ENCODE peak calls at places on chromosomes 2 and 18, in seven cellular contexts. One of them, this sample, is unnamed.

GRCh38 chr2:166334800-166335199 is 40.9 kb downstream of the SCN9A start:
- DNase-seq in left ventricle myocardium inferior: no peak
- DNase-seq in mesothelial cell of epicardium: no peak
- DNase-seq in astrocyte of the spinal cord: no peak
- DNase-seq in choroid plexus epithelial cell: peak
- DNase-seq in H9: no peak
- DNase-seq in GM23338: no peak
- DNase-seq in this sample: no peak

GRCh38 chr2:42842418-42842817 is 50.0 kb upstream of the HAAO start:
- DNase-seq in left ventricle myocardium inferior: no peak
- DNase-seq in mesothelial cell of epicardium: no peak
- DNase-seq in astrocyte of the spinal cord: no peak
- DNase-seq in choroid plexus epithelial cell: no peak
- DNase-seq in H9: no peak
- DNase-seq in GM23338: no peak
- DNase-seq in this sample: no peak

GRCh38 chr18:7305416-7305815 is 74.5 kb downstream of the LRRC30 start:
- DNase-seq in left ventricle myocardium inferior: no peak
- DNase-seq in mesothelial cell of epicardium: no peak
- DNase-seq in astrocyte of the spinal cord: no peak
- DNase-seq in choroid plexus epithelial cell: no peak
- DNase-seq in H9: no peak
- DNase-seq in GM23338: no peak
- DNase-seq in this sample: no peak

GRCh38 chr2:164203131-164203530 is 418.2 kb downstream of the GRB14 start:
- DNase-seq in left ventricle myocardium inferior: no peak
- DNase-seq in mesothelial cell of epicardium: no peak
- DNase-seq in astrocyte of the spinal cord: no peak
- DNase-seq in choroid plexus epithelial cell: no peak
- DNase-seq in H9: no peak
- DNase-seq in GM23338: no peak
- DNase-seq in this sample: no peak

GRCh38 chr2:157336137-157336721 is 10.6 kb upstream of the ERMN start:
- DNase-seq in left ventricle myocardium inferior: no peak
- DNase-seq in mesothelial cell of epicardium: no peak
- DNase-seq in astrocyte of the spinal cord: peak
- DNase-seq in choroid plexus epithelial cell: peak
- DNase-seq in H9: peak
- DNase-seq in GM23338: peak
- DNase-seq in this sample: peak

GRCh38 chr2:55585451-55586079 is 31.9 kb downstream of the PPP4R3B start:
- DNase-seq in left ventricle myocardium inferior: no peak
- DNase-seq in mesothelial cell of epicardium: no peak
- DNase-seq in astrocyte of the spinal cord: peak
- DNase-seq in choroid plexus epithelial cell: peak
- DNase-seq in H9: no peak
- DNase-seq in GM23338: no peak
- DNase-seq in this sample: no peak

GRCh38 chr2:7704296-7704865 is 787.2 kb downstream of the RNF144A start:
- DNase-seq in left ventricle myocardium inferior: no peak
- DNase-seq in mesothelial cell of epicardium: no peak
- DNase-seq in astrocyte of the spinal cord: no peak
- DNase-seq in choroid plexus epithelial cell: no peak
- DNase-seq in H9: no peak
- DNase-seq in GM23338: no peak
- DNase-seq in this sample: no peak

GRCh38 chr2:218879881-218880748 is 537 bp upstream of the WNT10A start:
- DNase-seq in left ventricle myocardium inferior: no peak
- DNase-seq in mesothelial cell of epicardium: peak
- DNase-seq in astrocyte of the spinal cord: no peak
- DNase-seq in choroid plexus epithelial cell: no peak
- DNase-seq in H9: peak
- DNase-seq in GM23338: peak
- DNase-seq in this sample: peak

GRCh38 chr2:215751200-215751910 is 262.0 kb downstream of the MREG start:
- DNase-seq in left ventricle myocardium inferior: no peak
- DNase-seq in mesothelial cell of epicardium: no peak
- DNase-seq in astrocyte of the spinal cord: peak
- DNase-seq in choroid plexus epithelial cell: peak
- DNase-seq in H9: no peak
- DNase-seq in GM23338: no peak
- DNase-seq in this sample: no peak

GRCh38 chr2:48414196-48414595 is 115.8 kb upstream of the STON1 start:
- DNase-seq in left ventricle myocardium inferior: no peak
- DNase-seq in mesothelial cell of epicardium: no peak
- DNase-seq in astrocyte of the spinal cord: no peak
- DNase-seq in choroid plexus epithelial cell: no peak
- DNase-seq in H9: no peak
- DNase-seq in GM23338: no peak
- DNase-seq in this sample: no peak

GRCh38 chr18:12750076-12750707 is 47.4 kb downstream of the PSMG2 start:
- DNase-seq in left ventricle myocardium inferior: no peak
- DNase-seq in mesothelial cell of epicardium: no peak
- DNase-seq in astrocyte of the spinal cord: no peak
- DNase-seq in choroid plexus epithelial cell: no peak
- DNase-seq in H9: no peak
- DNase-seq in GM23338: no peak
- DNase-seq in this sample: no peak

GRCh38 chr2:86397989-86398388 is 43.2 kb upstream of the KDM3A start:
- DNase-seq in left ventricle myocardium inferior: no peak
- DNase-seq in mesothelial cell of epicardium: no peak
- DNase-seq in astrocyte of the spinal cord: no peak
- DNase-seq in choroid plexus epithelial cell: no peak
- DNase-seq in H9: no peak
- DNase-seq in GM23338: no peak
- DNase-seq in this sample: peak

GRCh38 chr2:95525294-95526035 is 40.9 kb upstream of the TRIM43B start:
- DNase-seq in left ventricle myocardium inferior: peak
- DNase-seq in mesothelial cell of epicardium: no peak
- DNase-seq in astrocyte of the spinal cord: no peak
- DNase-seq in choroid plexus epithelial cell: peak
- DNase-seq in H9: no peak
- DNase-seq in GM23338: peak
- DNase-seq in this sample: no peak

GRCh38 chr18:40469851-40470250 is 1485.2 kb upstream of the PIK3C3 start:
- DNase-seq in left ventricle myocardium inferior: no peak
- DNase-seq in mesothelial cell of epicardium: no peak
- DNase-seq in astrocyte of the spinal cord: no peak
- DNase-seq in choroid plexus epithelial cell: no peak
- DNase-seq in H9: no peak
- DNase-seq in GM23338: no peak
- DNase-seq in this sample: no peak

GRCh38 chr2:99569393-99569792 is 79.6 kb upstream of the REV1 start:
- DNase-seq in left ventricle myocardium inferior: no peak
- DNase-seq in mesothelial cell of epicardium: no peak
- DNase-seq in astrocyte of the spinal cord: no peak
- DNase-seq in choroid plexus epithelial cell: no peak
- DNase-seq in H9: no peak
- DNase-seq in GM23338: no peak
- DNase-seq in this sample: no peak

GRCh38 chr2:237920673-237921072 is 46.1 kb upstream of the UBE2F start:
- DNase-seq in left ventricle myocardium inferior: no peak
- DNase-seq in mesothelial cell of epicardium: no peak
- DNase-seq in astrocyte of the spinal cord: no peak
- DNase-seq in choroid plexus epithelial cell: peak
- DNase-seq in H9: no peak
- DNase-seq in GM23338: no peak
- DNase-seq in this sample: no peak

GRCh38 chr2:237921967-237922492 is 44.8 kb upstream of the UBE2F start:
- DNase-seq in left ventricle myocardium inferior: no peak
- DNase-seq in mesothelial cell of epicardium: no peak
- DNase-seq in astrocyte of the spinal cord: no peak
- DNase-seq in choroid plexus epithelial cell: no peak
- DNase-seq in H9: no peak
- DNase-seq in GM23338: no peak
- DNase-seq in this sample: no peak

GRCh38 chr2:237924164-237924534 is 42.7 kb upstream of the UBE2F start:
- DNase-seq in left ventricle myocardium inferior: no peak
- DNase-seq in mesothelial cell of epicardium: no peak
- DNase-seq in astrocyte of the spinal cord: no peak
- DNase-seq in choroid plexus epithelial cell: no peak
- DNase-seq in H9: no peak
- DNase-seq in GM23338: no peak
- DNase-seq in this sample: no peak

GRCh38 chr2:237922641-237923361 is 44.0 kb upstream of the UBE2F start:
- DNase-seq in left ventricle myocardium inferior: no peak
- DNase-seq in mesothelial cell of epicardium: no peak
- DNase-seq in astrocyte of the spinal cord: no peak
- DNase-seq in choroid plexus epithelial cell: no peak
- DNase-seq in H9: no peak
- DNase-seq in GM23338: no peak
- DNase-seq in this sample: no peak

DNA sequence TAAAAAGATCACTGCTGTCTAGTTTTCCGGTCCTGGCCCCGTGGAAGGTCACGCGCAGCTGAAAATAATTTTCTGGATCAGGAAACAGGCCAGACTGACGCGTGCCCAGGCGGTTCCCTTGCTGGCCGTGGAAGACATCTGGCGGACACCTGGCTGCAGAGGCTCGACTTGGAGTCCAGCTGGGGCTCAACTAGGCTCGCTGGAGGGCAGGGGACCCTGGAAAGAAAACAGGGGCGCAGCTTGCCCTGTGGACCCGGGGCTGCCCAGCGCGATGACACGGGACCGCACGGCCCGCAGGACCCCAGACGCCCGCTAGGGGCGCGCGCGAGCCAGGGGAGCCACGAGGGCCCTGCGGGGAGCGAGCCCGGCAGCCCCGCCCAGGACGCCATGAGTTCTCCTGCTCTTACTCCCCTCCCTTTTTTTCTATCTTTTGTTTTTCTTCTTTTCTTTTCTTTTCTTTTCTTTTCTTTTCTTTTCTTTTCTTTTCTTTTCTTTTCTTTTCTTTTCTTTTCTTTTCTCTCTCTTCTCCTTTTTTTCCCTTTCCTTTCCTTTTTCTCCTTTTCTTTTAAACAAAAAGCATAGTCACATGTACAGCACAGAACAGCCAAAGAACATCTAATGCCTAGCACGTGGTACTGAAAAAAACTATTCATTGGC is 43.2 kb upstream of the UBE2F start:
- DNase-seq in left ventricle myocardium inferior: peak
- DNase-seq in mesothelial cell of epicardium: peak
- DNase-seq in astrocyte of the spinal cord: peak
- DNase-seq in choroid plexus epithelial cell: peak
- DNase-seq in H9: peak
- DNase-seq in GM23338: peak
- DNase-seq in this sample: peak
- TF ChIP-seq CTCF in left ventricle myocardium inferior: peak
- TF ChIP-seq CTCF in mesothelial cell of epicardium: peak
- TF ChIP-seq CTCF in astrocyte of the spinal cord: peak
- TF ChIP-seq CTCF in choroid plexus epithelial cell: peak
- TF ChIP-seq CTCF in H9: peak
- TF ChIP-seq CTCF in GM23338: peak
- TF ChIP-seq CTCF in this sample: peak

GRCh38 chr2:140891614-140892212 is 1239.1 kb downstream of the LRP1B start:
- DNase-seq in left ventricle myocardium inferior: no peak
- DNase-seq in mesothelial cell of epicardium: no peak
- DNase-seq in astrocyte of the spinal cord: no peak
- DNase-seq in choroid plexus epithelial cell: no peak
- DNase-seq in H9: no peak
- DNase-seq in GM23338: peak
- DNase-seq in this sample: no peak
- TF ChIP-seq CTCF in left ventricle myocardium inferior: no peak
- TF ChIP-seq CTCF in mesothelial cell of epicardium: no peak
- TF ChIP-seq CTCF in astrocyte of the spinal cord: peak
- TF ChIP-seq CTCF in choroid plexus epithelial cell: peak
- TF ChIP-seq CTCF in H9: peak
- TF ChIP-seq CTCF in GM23338: peak
- TF ChIP-seq CTCF in this sample: peak

DNA sequence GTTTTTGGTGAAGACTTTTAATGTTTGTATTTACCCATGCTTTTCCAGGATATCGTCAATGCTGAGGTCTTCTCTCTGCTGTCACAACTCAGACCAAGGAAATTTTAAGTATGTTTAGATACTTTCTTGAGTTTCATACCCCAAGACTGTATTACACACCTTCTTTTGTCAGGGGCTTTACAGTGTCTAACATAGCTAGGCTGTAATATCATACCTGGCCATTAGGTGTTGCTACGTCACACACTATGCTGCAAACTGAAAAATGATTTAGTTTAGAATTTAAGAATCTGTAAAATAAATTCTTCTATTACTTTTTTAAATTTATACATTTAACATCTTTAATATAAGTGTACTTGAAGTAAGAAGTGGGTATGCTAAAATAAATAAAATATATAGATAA is 358.4 kb upstream of the NRP2 start:
- DNase-seq in left ventricle myocardium inferior: no peak
- DNase-seq in mesothelial cell of epicardium: no peak
- DNase-seq in astrocyte of the spinal cord: no peak
- DNase-seq in choroid plexus epithelial cell: peak
- DNase-seq in H9: no peak
- DNase-seq in GM23338: peak
- DNase-seq in this sample: no peak
- TF ChIP-seq CTCF in left ventricle myocardium inferior: peak
- TF ChIP-seq CTCF in mesothelial cell of epicardium: no peak
- TF ChIP-seq CTCF in astrocyte of the spinal cord: peak
- TF ChIP-seq CTCF in choroid plexus epithelial cell: peak
- TF ChIP-seq CTCF in H9: peak
- TF ChIP-seq CTCF in GM23338: peak
- TF ChIP-seq CTCF in this sample: peak

GRCh38 chr2:2103320-2103719 is 227.8 kb downstream of the MYT1L start:
- DNase-seq in left ventricle myocardium inferior: no peak
- DNase-seq in mesothelial cell of epicardium: no peak
- DNase-seq in astrocyte of the spinal cord: no peak
- DNase-seq in choroid plexus epithelial cell: no peak
- DNase-seq in H9: no peak
- DNase-seq in GM23338: no peak
- DNase-seq in this sample: peak

GRCh38 chr2:2102870-2103269 is 228.2 kb downstream of the MYT1L start:
- DNase-seq in left ventricle myocardium inferior: no peak
- DNase-seq in mesothelial cell of epicardium: no peak
- DNase-seq in astrocyte of the spinal cord: no peak
- DNase-seq in choroid plexus epithelial cell: no peak
- DNase-seq in H9: no peak
- DNase-seq in GM23338: no peak
- DNase-seq in this sample: no peak

GRCh38 chr2:2104331-2104730 is 226.7 kb downstream of the MYT1L start:
- DNase-seq in left ventricle myocardium inferior: no peak
- DNase-seq in mesothelial cell of epicardium: no peak
- DNase-seq in astrocyte of the spinal cord: no peak
- DNase-seq in choroid plexus epithelial cell: no peak
- DNase-seq in H9: no peak
- DNase-seq in GM23338: no peak
- DNase-seq in this sample: no peak

GRCh38 chr2:2098458-2099167 is 232.5 kb downstream of the MYT1L start:
- DNase-seq in left ventricle myocardium inferior: no peak
- DNase-seq in mesothelial cell of epicardium: no peak
- DNase-seq in astrocyte of the spinal cord: peak
- DNase-seq in choroid plexus epithelial cell: no peak
- DNase-seq in H9: no peak
- DNase-seq in GM23338: no peak
- DNase-seq in this sample: no peak

DNA sequence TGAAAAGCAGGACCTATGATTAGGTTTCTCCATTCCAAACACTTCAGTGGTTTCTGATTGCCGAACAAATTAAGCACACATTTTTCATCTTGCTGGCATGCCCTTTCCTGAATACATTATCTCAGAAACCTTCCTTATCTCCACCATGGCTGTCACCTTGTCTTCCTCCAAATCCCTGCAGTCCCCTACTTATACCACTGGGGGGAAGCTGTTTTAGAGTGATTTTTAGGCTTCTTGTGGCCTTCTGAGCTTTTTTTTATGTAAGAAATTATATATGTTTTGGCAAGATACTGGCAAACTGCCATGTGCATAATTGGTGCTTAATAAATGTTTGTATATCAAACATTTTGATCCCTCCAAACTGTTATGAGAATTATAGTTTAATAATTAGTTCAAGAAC is 229.2 kb downstream of the MYT1L start:
- DNase-seq in left ventricle myocardium inferior: no peak
- DNase-seq in mesothelial cell of epicardium: no peak
- DNase-seq in astrocyte of the spinal cord: no peak
- DNase-seq in choroid plexus epithelial cell: peak
- DNase-seq in H9: no peak
- DNase-seq in GM23338: peak
- DNase-seq in this sample: no peak
- TF ChIP-seq CTCF in left ventricle myocardium inferior: peak
- TF ChIP-seq CTCF in mesothelial cell of epicardium: peak
- TF ChIP-seq CTCF in astrocyte of the spinal cord: peak
- TF ChIP-seq CTCF in choroid plexus epithelial cell: peak
- TF ChIP-seq CTCF in H9: peak
- TF ChIP-seq CTCF in GM23338: peak
- TF ChIP-seq CTCF in this sample: peak

This sample was measured in BE2C.